ENCODE peak calls at places on chromosomes 11 and 22, in four cellular contexts. H, F, N and K are unnamed samples.

GRCh38 chr22:39296981-39297489 is 22.4 kb downstream of the RPL3 start:
- DNase-seq in H (no peak), F (no peak), N (no peak), K (no peak)

GRCh38 chr11:56533054-56533740 is 9.9 kb downstream of the OR5M11 start:
- DNase-seq in H (peak), F (no peak), N (no peak), K (no peak)

GRCh38 chr22:30742291-30743256 is 47.9 kb downstream of the OSBP2 start:
- DNase-seq in H (no peak), F (no peak), N (no peak), K (no peak)

GRCh38 chr11:45801723-45802315 is 3.1 kb upstream of the SLC35C1 start:
- DNase-seq in H (no peak), F (no peak), N (peak), K (no peak)

GRCh38 chr11:117511483-117511934 is 183.9 kb downstream of the CEP164 start:
- DNase-seq in H (no peak), F (no peak), N (no peak), K (no peak)

GRCh38 chr11:95520765-95521542 is 268.6 kb downstream of the FAM76B start:
- DNase-seq in H (no peak), F (no peak), N (no peak), K (no peak)

GRCh38 chr11:1887451-1888346 is 4.0 kb downstream of the PRR33 start:
- DNase-seq in H (no peak), F (no peak), N (no peak), K (no peak)

GRCh38 chr11:87219266-87219665 is 181.5 kb downstream of the TMEM135 start:
- DNase-seq in H (no peak), F (no peak), N (no peak), K (peak)

DNA sequence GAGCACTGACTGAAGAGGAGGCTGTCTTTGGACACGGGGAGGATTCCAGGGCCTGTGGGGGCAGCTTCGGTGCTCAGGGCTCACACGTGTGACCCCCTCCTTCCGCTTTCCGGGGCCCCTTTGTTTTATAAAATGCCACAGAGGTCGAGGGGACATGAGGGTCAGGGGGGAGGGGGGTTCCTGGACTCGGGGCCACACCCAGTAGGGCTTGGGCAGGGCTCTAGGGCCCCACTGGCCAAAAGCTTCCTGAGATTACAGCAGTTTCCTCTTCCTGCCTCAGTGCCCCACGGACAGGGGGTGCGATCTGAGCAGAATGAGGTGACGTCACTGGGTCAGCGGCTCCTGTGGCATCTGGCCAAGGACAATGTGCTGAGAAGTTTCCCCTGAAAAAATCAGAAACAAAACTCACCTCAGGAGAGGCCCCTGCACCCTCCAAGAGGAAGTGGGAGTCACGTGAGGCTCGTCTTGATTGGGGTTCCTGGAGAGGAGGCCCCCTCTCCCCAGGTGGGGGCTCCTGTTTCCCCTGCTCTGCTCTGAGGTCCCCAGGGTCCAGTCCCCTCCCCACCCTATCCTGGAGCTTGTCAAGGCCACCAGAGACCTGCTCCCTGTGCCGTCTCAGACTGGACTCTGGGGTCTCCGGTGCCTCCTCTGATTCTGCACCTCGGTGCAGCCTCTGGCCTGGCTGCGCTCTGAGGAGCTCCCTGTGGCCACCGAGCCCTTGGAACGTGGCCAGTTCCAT is 6.4 kb upstream of the IFITM3 start:
- DNase-seq in H (peak), F (no peak), N (peak), K (no peak)
- H3K27ac ChIP-seq in H (peak), F (no peak), N (peak), K (no peak)

GRCh38 chr11:115144014-115144413 is 360.2 kb downstream of the CADM1 start:
- DNase-seq in H (no peak), F (no peak), N (no peak), K (no peak)
- TF ChIP-seq CTCF in H (no peak), F (no peak), N (no peak), K (no peak)

DNA sequence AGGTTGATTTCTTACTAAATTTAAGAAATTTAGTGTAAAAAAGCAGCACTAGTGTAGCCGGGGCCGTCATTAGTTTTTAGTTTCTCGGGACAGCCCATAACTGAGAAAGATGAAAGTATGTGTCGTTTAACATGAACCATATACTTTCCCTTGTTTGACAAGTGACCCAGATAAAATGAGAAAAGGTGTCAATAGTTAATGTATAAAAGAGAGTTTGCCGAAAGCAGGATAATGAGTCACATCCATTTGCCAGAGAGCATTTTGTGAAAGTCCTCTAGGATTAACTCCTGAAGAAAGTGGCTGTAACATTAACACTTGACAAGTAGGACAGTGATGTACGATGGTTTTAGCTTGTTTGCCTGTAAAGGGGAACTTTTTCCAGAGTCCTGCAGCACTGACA is 13.5 kb downstream of the OR52K1 start:
- DNase-seq in H (no peak), F (no peak), N (no peak), K (no peak)
- TF ChIP-seq EZH2 in H (no peak), F (no peak), N (no peak), K (no peak)

GRCh38 chr11:67230886-67231285 is 35.4 kb upstream of the GRK2 start:
- DNase-seq in H (no peak), F (no peak), N (no peak), K (no peak)

GRCh38 chr11:67238894-67239794 is 27.1 kb upstream of the GRK2 start:
- DNase-seq in H (peak), F (no peak), N (peak), K (peak)

GRCh38 chr11:67237574-67237973 is 28.7 kb upstream of the GRK2 start:
- DNase-seq in H (no peak), F (no peak), N (no peak), K (no peak)

GRCh38 chr11:67230406-67230805 is 35.9 kb upstream of the GRK2 start:
- DNase-seq in H (no peak), F (no peak), N (no peak), K (no peak)

DNA sequence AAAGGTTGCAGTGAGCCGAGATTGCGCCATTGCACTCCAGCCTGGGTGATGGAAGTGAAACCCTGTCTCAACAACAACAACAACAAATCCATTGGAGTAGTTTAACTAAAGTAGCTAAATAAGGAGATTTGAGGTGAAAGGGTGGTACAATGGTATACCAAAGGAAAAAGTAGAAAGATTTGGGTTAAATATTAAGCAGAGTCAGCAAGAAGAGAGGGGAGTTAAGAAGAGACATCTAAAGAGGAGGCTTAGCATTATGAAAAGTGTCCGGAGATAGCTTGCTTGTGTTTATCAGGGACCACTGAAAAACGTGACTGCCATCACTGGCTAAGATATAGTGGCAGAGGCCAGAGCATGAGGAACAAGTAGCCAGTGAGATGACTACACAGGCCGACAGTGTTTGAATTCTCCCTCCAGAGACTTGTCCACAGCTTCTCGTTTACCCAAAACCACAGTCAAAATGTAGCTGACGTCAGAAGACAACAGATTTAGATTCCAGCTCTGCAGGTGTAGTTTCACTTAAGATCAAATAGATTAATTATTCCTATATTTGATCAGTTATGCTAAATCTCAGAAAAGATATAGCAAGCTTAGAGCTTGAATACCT is 32.6 kb upstream of the GRK2 start:
- DNase-seq in H (no peak), F (no peak), N (no peak), K (no peak)
- H3K27ac ChIP-seq in H (no peak), F (no peak), N (no peak), K (no peak)

GRCh38 chr22:22030493-22031182 is 48.1 kb upstream of the TOP3B start:
- DNase-seq in H (peak), F (no peak), N (peak), K (no peak)
- TF ChIP-seq CTCF in H (peak), F (peak), N (peak), K (peak)

GRCh38 chr11:19347911-19348310 is 107.2 kb upstream of the E2F8 start:
- DNase-seq in H (no peak), F (no peak), N (no peak), K (peak)

GRCh38 chr11:19345848-19346681 is 105.3 kb upstream of the E2F8 start:
- DNase-seq in H (peak), F (no peak), N (peak), K (peak)

GRCh38 chr11:19342036-19342435 is 101.3 kb upstream of the E2F8 start:
- DNase-seq in H (no peak), F (no peak), N (no peak), K (no peak)

GRCh38 chr11:19344661-19345518 is 104.1 kb upstream of the E2F8 start:
- DNase-seq in H (peak), F (no peak), N (peak), K (peak)

DNA sequence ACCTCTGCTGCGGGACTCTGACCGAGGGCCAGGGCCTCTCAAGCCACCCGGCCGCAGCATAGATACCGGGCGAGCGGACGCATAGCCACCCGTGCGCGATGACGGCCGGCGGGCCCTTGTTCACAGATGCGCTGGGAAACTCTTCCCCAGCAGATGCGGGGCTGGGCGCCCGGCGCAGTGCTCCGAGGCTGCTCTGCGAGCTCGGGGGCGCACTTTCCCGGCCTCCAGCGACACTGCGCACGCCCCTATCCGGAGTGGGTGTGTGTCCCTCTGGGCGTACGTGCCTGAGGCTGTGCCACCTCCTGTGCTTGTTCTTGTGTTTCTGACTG is 104.7 kb upstream of the E2F8 start:
- DNase-seq in H (no peak), F (no peak), N (no peak), K (peak)
- TF ChIP-seq EZH2 in H (peak), F (no peak), N (no peak), K (peak)